ENCODE peak calls at places on chromosomes 7 and 10, in seven cellular contexts. I is heart left ventricle, Z is coronary artery, H is left ventricle myocardium inferior, J is progenitor cell of endocrine pancreas, O is RWPE2, V is A549. A is an unnamed sample.

GRCh38 chr10:131979821-131980270 is 1.9 kb downstream of the BNIP3 start:
- DNase-seq in I (peak), Z (no peak), H (peak), J (no peak), O (no peak), V (no peak), A (peak)

GRCh38 chr7:128027485-128027980 is 3.7 kb downstream of the LRRC4 start:
- DNase-seq in I (no peak), Z (no peak), H (no peak), J (no peak), O (no peak), V (no peak), A (peak)

GRCh38 chr7:140671966-140672365 is 779 bp upstream of the ADCK2 start:
- DNase-seq in I (no peak), Z (no peak), H (no peak), J (no peak), O (no peak), V (no peak), A (no peak)

GRCh38 chr7:151382079-151382885 is 27.6 kb downstream of the WDR86 start:
- DNase-seq in I (no peak), Z (no peak), H (peak), J (no peak), O (peak), V (no peak), A (no peak)

GRCh38 chr7:142860968-142861367 is 6.1 kb downstream of the EPHB6 start:
- DNase-seq in I (no peak), Z (no peak), H (no peak), J (no peak), O (no peak), V (no peak), A (no peak)

GRCh38 chr10:97895915-97896314 is 46.3 kb downstream of the GOLGA7B start:
- DNase-seq in I (peak), Z (no peak), H (no peak), J (no peak), O (no peak), V (no peak), A (no peak)

GRCh38 chr10:77537720-77538373 is 99.8 kb downstream of the KCNMA1 start:
- DNase-seq in I (no peak), Z (no peak), H (no peak), J (no peak), O (no peak), V (no peak), A (no peak)

GRCh38 chr7:157294773-157295172 is 42.0 kb upstream of the DNAJB6 start:
- DNase-seq in I (no peak), Z (no peak), H (no peak), J (no peak), O (no peak), V (no peak), A (no peak)

GRCh38 chr7:111587715-111588433 is 25.6 kb upstream of the IMMP2L start:
- DNase-seq in I (no peak), Z (no peak), H (no peak), J (no peak), O (no peak), V (no peak), A (no peak)

GRCh38 chr10:98255146-98255877 is 12.7 kb downstream of the LOXL4 start:
- DNase-seq in I (no peak), Z (no peak), H (no peak), J (no peak), O (no peak), V (no peak), A (no peak)

GRCh38 chr7:36863901-36864701 is 139.8 kb upstream of the AOAH start:
- DNase-seq in I (no peak), Z (no peak), H (no peak), J (no peak), O (no peak), V (no peak), A (no peak)

GRCh38 chr10:4541292-4541691 is 284.7 kb upstream of the AKR1E2 start:
- DNase-seq in I (no peak), Z (peak), H (no peak), J (no peak), O (peak), V (no peak), A (no peak)
- TF ChIP-seq CTCF in I (no peak), Z (no peak), H (no peak), J (no peak), O (peak), V (no peak), A (no peak)

GRCh38 chr7:73308665-73309214 is at the start of gene NSUN5:
- DNase-seq in I (peak), Z (peak), H (peak), J (peak), O (peak), V (peak), A (peak)
- TF ChIP-seq CTCF in I (no peak), Z (no peak), H (no peak), J (no peak), O (no peak), V (no peak), A (no peak)

GRCh38 chr10:120327671-120328070 is 129.4 kb upstream of the PLPP4 start:
- DNase-seq in I (no peak), Z (no peak), H (no peak), J (no peak), O (no peak), V (no peak), A (peak)

GRCh38 chr10:120328647-120329046 is 128.4 kb upstream of the PLPP4 start:
- DNase-seq in I (no peak), Z (no peak), H (no peak), J (no peak), O (no peak), V (no peak), A (no peak)
- TF ChIP-seq CTCF in I (no peak), Z (no peak), H (no peak), J (no peak), O (no peak), V (no peak), A (no peak)

DNA sequence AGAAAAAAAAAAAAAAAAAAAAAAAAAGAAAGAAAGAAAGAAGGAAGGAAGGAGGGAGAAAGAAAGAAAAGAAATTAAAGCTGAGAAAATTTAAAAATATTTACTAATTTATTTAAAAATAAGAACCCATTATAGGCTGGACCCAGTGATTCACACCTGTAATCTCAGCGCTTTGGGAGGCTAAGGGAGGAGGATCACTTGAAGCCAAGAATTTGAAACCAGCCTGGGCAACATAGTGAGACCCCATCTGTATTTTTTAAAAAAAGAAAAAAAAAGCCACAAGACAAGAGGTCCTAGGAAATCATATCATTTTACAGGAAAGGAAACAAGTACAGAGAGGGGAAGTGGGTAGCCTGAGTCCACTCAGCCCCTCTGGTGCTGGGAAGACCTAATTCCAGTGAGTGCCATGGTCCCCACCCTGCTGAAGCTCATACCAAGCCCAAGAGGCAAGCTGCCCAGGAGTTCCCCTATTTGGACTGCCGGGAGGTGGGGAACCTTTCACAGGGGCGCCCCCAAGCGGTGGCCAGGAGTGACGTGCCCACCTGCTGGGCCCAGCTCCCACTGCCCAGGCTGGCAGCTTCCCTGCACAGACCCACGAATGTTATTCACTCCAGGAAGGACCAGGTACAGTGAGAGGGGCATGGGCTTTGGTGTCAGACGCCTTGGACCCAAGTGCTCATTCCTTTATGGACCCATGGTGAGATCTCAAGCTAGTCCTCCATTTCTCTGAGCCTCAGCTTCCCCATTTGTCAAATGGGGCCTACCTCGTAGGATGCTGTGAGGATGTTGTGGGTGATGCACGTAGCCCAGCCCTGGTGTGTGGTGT is 133.6 kb downstream of the ZMIZ1 start:
- DNase-seq in I (peak), Z (no peak), H (no peak), J (no peak), O (no peak), V (peak), A (peak)
- TF ChIP-seq CTCF in I (peak), Z (no peak), H (peak), J (peak), O (peak), V (peak), A (peak)

GRCh38 chr7:964401-965231 is 10.1 kb upstream of the ADAP1 start:
- DNase-seq in I (peak), Z (no peak), H (peak), J (no peak), O (peak), V (no peak), A (no peak)
- TF ChIP-seq CTCF in I (no peak), Z (no peak), H (peak), J (peak), O (no peak), V (no peak), A (no peak)

A was measured in nephron progenitor cell.